ENCODE peak calls at places on chromosomes 13 and 19, in seven cellular contexts. V is H1, E is stomach, A is K562, R is esophagus muscularis mucosa, W is GM12878, Z is transverse colon. L is an unnamed sample.
A peak's percentile ranks its signal among the peaks of the same experiment; 100 is the strongest.

GRCh38 chr13:27450921-27451461 is 627 bp upstream of the MTIF3 start:
- DNase-seq in V (no peak), E (peak; percentile 53), A (peak; percentile 10), R (no peak), W (no peak), Z (peak; percentile 49), L (peak; percentile 80)

GRCh38 chr19:48445256-48445605 is 552 bp upstream of the GRWD1 start:
- DNase-seq in V (no peak), E (no peak), A (peak; percentile 79), R (no peak), W (no peak), Z (no peak), L (no peak)

GRCh38 chr19:2858864-2859263 is 8.3 kb upstream of the ZNF556 start:
- DNase-seq in V (no peak), E (no peak), A (no peak), R (no peak), W (no peak), Z (no peak), L (no peak)

GRCh38 chr13:26616126-26616525 is 58.6 kb downstream of the WASF3 start:
- DNase-seq in V (no peak), E (no peak), A (no peak), R (no peak), W (no peak), Z (no peak), L (no peak)

GRCh38 chr13:45626731-45627374 is 11.3 kb upstream of the ERICH6B start:
- DNase-seq in V (no peak), E (no peak), A (no peak), R (peak; percentile 14), W (no peak), Z (no peak), L (no peak)

GRCh38 chr19:54525636-54526035 is 23.0 kb downstream of the LAIR2 start:
- DNase-seq in V (no peak), E (no peak), A (no peak), R (no peak), W (no peak), Z (no peak), L (no peak)

GRCh38 chr13:49936943-49937273 is 768 bp upstream of the SPRYD7 start:
- DNase-seq in V (no peak), E (no peak), A (no peak), R (no peak), W (no peak), Z (no peak), L (no peak)

GRCh38 chr19:16945762-16946465 is 57.1 kb downstream of the F2RL3 start:
- DNase-seq in V (no peak), E (peak; percentile 9), A (no peak), R (no peak), W (no peak), Z (no peak), L (peak; percentile 23)

GRCh38 chr19:31378404-31378803 is 29.2 kb upstream of the TSHZ3 start:
- DNase-seq in V (no peak), E (no peak), A (no peak), R (no peak), W (no peak), Z (peak; percentile 15), L (no peak)

GRCh38 chr19:19105365-19106060 is 32.8 kb downstream of the TMEM161A start:
- DNase-seq in V (no peak), E (peak; percentile 51), A (peak; percentile 95), R (no peak), W (peak; percentile 13), Z (peak; percentile 69), L (no peak)

GRCh38 chr13:68047889-68048288 is 817.8 kb upstream of the PCDH9 start:
- DNase-seq in V (no peak), E (no peak), A (no peak), R (no peak), W (no peak), Z (no peak), L (no peak)

GRCh38 chr13:101730420-101731000 is 278.0 kb downstream of the ITGBL1 start:
- DNase-seq in V (no peak), E (no peak), A (no peak), R (no peak), W (no peak), Z (no peak), L (no peak)

GRCh38 chr13:20521388-20521787 is 4.3 kb downstream of the CRYL1 start:
- DNase-seq in V (no peak), E (no peak), A (no peak), R (no peak), W (no peak), Z (no peak), L (no peak)

GRCh38 chr19:33241530-33242101 is 16.0 kb upstream of the SLC7A10 start:
- DNase-seq in V (no peak), E (peak; percentile 31), A (peak; percentile 59), R (no peak), W (no peak), Z (peak; percentile 33), L (peak; percentile 53)

GRCh38 chr13:32033744-32034143 is 2.2 kb downstream of the FRY start:
- DNase-seq in V (no peak), E (no peak), A (no peak), R (no peak), W (no peak), Z (no peak), L (no peak)

GRCh38 chr19:56321981-56322558 is 7.4 kb upstream of the ZSCAN5A start:
- DNase-seq in V (no peak), E (no peak), A (no peak), R (no peak), W (no peak), Z (no peak), L (no peak)

GRCh38 chr13:77751513-77752456 is 54.3 kb downstream of the SLAIN1 start:
- DNase-seq in V (no peak), E (no peak), A (peak; percentile 22), R (no peak), W (peak; percentile 34), Z (no peak), L (no peak)

GRCh38 chr19:14571695-14572490 is at the start of gene NDUFB7:
- DNase-seq in V (peak; percentile 87), E (peak; percentile 92), A (peak; percentile 90), R (peak; percentile 96), W (peak; percentile 90), Z (peak; percentile 93), L (peak; percentile 94)
- TF ChIP-seq EP300 in V (no peak), E (no peak), A (no peak), R (no peak), W (no peak), Z (no peak), L (no peak)

GRCh38 chr19:29745253-29745652 is 30.2 kb upstream of the C19orf12 start:
- DNase-seq in V (no peak), E (no peak), A (peak; percentile 18), R (no peak), W (no peak), Z (no peak), L (no peak)

GRCh38 chr19:29751932-29752331 is 36.9 kb upstream of the C19orf12 start:
- DNase-seq in V (no peak), E (no peak), A (no peak), R (no peak), W (no peak), Z (no peak), L (no peak)

GRCh38 chr19:29752450-29753025 is 37.5 kb upstream of the C19orf12 start:
- DNase-seq in V (no peak), E (no peak), A (no peak), R (no peak), W (no peak), Z (no peak), L (no peak)

GRCh38 chr19:29749450-29749849 is 34.4 kb upstream of the C19orf12 start:
- DNase-seq in V (no peak), E (no peak), A (no peak), R (no peak), W (no peak), Z (no peak), L (no peak)

GRCh38 chr19:29748996-29749395 is 33.9 kb upstream of the C19orf12 start:
- DNase-seq in V (no peak), E (no peak), A (no peak), R (no peak), W (no peak), Z (no peak), L (no peak)
- TF ChIP-seq POLR2AphosphoS5 in V (no peak), E (no peak), A (no peak), R (no peak), W (no peak), Z (no peak), L (no peak)

DNA sequence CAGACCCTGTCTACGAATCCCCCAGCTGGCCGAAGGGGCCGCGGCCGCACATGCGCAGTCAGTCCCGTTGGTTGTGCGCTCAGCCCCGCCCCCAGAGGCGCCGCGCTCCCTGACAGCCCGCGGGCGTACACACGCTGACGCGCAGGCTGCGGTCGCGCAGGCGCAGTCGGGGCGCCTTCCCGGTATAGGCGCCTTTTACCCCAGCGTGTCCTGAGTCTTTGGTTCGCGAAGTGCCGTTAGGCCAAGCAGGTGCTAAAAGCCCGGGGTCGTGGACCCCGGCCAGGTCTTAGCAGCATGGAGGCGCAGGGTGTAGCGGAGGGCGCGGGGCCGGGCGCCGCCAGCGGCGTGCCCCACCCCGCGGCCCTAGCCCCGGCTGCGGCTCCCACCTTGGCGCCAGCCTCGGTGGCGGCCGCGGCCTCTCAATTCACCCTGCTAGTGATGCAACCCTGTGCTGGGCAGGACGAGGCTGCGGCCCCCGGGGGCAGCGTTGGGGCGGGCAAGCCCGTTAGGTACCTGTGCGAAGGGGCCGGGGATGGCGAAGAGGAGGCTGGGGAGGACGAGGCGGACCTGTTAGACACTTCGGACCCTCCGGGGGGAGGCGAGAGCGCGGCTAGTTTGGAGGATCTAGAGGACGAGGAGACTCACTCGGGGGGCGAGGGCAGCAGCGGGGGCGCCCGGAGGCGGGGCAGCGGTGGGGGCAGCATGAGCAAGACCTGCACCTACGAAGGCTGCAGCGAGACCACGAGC is at the start of gene RFXAP:
- DNase-seq in V (peak; percentile 70), E (peak; percentile 93), A (peak; percentile 93), R (peak; percentile 96), W (peak; percentile 51), Z (peak; percentile 92), L (peak; percentile 89)
- TF ChIP-seq POLR2A in V (no peak), E (no peak), A (peak; percentile 50), R (no peak), W (peak; percentile 75), Z (peak; percentile 41), L (no peak)

GRCh38 chr13:74825170-74825948 is 656.6 kb downstream of the TBC1D4 start:
- DNase-seq in V (no peak), E (no peak), A (no peak), R (no peak), W (no peak), Z (no peak), L (no peak)

GRCh38 chr13:74820809-74821208 is 661.2 kb downstream of the TBC1D4 start:
- DNase-seq in V (no peak), E (no peak), A (no peak), R (no peak), W (no peak), Z (no peak), L (no peak)

GRCh38 chr13:74825949-74826246 is 656.1 kb downstream of the TBC1D4 start:
- DNase-seq in V (no peak), E (no peak), A (no peak), R (no peak), W (no peak), Z (no peak), L (no peak)
- TF ChIP-seq EP300 in V (no peak), E (no peak), A (no peak), R (no peak), W (no peak), Z (no peak), L (no peak)

L was measured in suprapubic skin.